ENCODE peak calls at places on chromosomes 5 and 9, in five cellular contexts. F, H, A, W and R are unnamed samples.

GRCh38 chr9:106077731-106078130 is 383.4 kb downstream of the TMEM38B start:
- DNase-seq in H (no peak), A (no peak), F (no peak), W (no peak), R (no peak)

GRCh38 chr5:1400211-1400855 is 44.9 kb downstream of the SLC6A3 start:
- DNase-seq in A (no peak), F (no peak), H (no peak), W (peak; percentile 29), R (no peak)

GRCh38 chr5:124453221-124454032 is 293.0 kb downstream of the ZNF608 start:
- DNase-seq in W (no peak), A (no peak), H (no peak), F (peak; percentile 34), R (no peak)

GRCh38 chr5:149271717-149272558 is at the start of gene AFAP1L1:
- DNase-seq in A (peak; percentile 6), H (no peak), W (peak; percentile 69), F (no peak), R (peak; percentile 66)

GRCh38 chr5:15748266-15748665 is 248.3 kb downstream of the FBXL7 start:
- DNase-seq in F (no peak), H (no peak), W (no peak), A (no peak), R (no peak)

GRCh38 chr5:108786806-108787483 is 39.2 kb downstream of the FER start:
- DNase-seq in W (no peak), H (no peak), A (no peak), F (no peak), R (no peak)

GRCh38 chr5:154648706-154649105 is 106.5 kb upstream of the LARP1 start:
- DNase-seq in H (no peak), W (peak; percentile 56), F (no peak), A (no peak), R (no peak)

GRCh38 chr5:33460210-33460609 is 19.4 kb downstream of the TARS1 start:
- DNase-seq in F (no peak), A (no peak), W (no peak), H (no peak), R (no peak)

GRCh38 chr5:20601678-20602100 is 613.7 kb upstream of the CDH18 start:
- DNase-seq in H (no peak), A (no peak), F (no peak), W (no peak), R (no peak)

GRCh38 chr5:171419663-171420428 is 399 bp downstream of the FGF18 start:
- DNase-seq in H (no peak), F (no peak), A (no peak), W (no peak), R (no peak)

GRCh38 chr5:124737651-124738050 is 8.8 kb downstream of the ZNF608 start:
- DNase-seq in A (no peak), W (no peak), H (no peak), F (no peak), R (no peak)

GRCh38 chr5:80569086-80569960 is 757 bp downstream of the ANKRD34B start:
- DNase-seq in A (no peak), F (no peak), H (no peak), W (no peak), R (no peak)

GRCh38 chr9:125476645-125477044 is 215.0 kb downstream of the GAPVD1 start:
- DNase-seq in A (no peak), F (no peak), H (no peak), W (no peak), R (no peak)

GRCh38 chr5:115170128-115170923 is 618 bp upstream of the TRIM36 start:
- DNase-seq in W (peak; percentile 52), A (no peak), H (no peak), F (no peak), R (peak; percentile 82)